ENCODE peak calls at places on chromosome 20, in ten cellular contexts. G is mucosa of descending colon; D is keratinocyte; N is SJSA1; X is psoas muscle; W is HCT116; M is OCI-LY7; E is A549; Y is uterus; B is CD8-positive, alpha-beta T cell. V is an unnamed sample. For H3K4me1, the result is how much of the 10 kb centered on the place peaks cover.

GRCh38 chr20:58127731-58128130 is 100.7 kb downstream of the ANKRD60 start:
- DNase-seq in G (no peak), D (peak), N (peak), X (no peak), W (peak), M (no peak), E (no peak), Y (peak), B (no peak), V (no peak)

GRCh38 chr20:57553376-57554018 is 7.4 kb upstream of the PCK1 start:
- DNase-seq in G (no peak), D (no peak), N (no peak), X (no peak), W (no peak), M (no peak), E (no peak), Y (no peak), B (no peak), V (no peak)

GRCh38 chr20:18090044-18090443 is 32.3 kb upstream of the OVOL2 start:
- DNase-seq in G (no peak), D (no peak), N (no peak), X (no peak), W (no peak), M (no peak), E (no peak), Y (no peak), B (no peak), V (no peak)

GRCh38 chr20:19015890-19016465 is 196.5 kb upstream of the SLC24A3 start:
- DNase-seq in G (no peak), D (no peak), N (no peak), X (peak), W (no peak), M (no peak), E (no peak), Y (no peak), B (no peak), V (no peak)

GRCh38 chr20:48338717-48339116 is 489.1 kb downstream of the PREX1 start:
- DNase-seq in G (no peak), D (no peak), N (no peak), X (no peak), W (no peak), M (no peak), E (no peak), Y (no peak), B (no peak), V (no peak)

GRCh38 chr20:13101276-13101675 is 92.5 kb downstream of the SPTLC3 start:
- DNase-seq in G (no peak), D (no peak), N (no peak), X (no peak), W (no peak), M (no peak), E (no peak), Y (no peak), B (no peak), V (no peak)

GRCh38 chr20:46708172-46708860 is 1.1 kb upstream of the SLC2A10 start:
- DNase-seq in G (no peak), D (no peak), N (no peak), X (no peak), W (no peak), M (no peak), E (no peak), Y (no peak), B (no peak), V (no peak)

GRCh38 chr20:15913661-15914060 is 659.6 kb downstream of the KIF16B start:
- DNase-seq in G (no peak), D (no peak), N (peak), X (no peak), W (no peak), M (no peak), E (no peak), Y (no peak), B (no peak), V (no peak)

GRCh38 chr20:14189794-14190402 is 147.5 kb downstream of the FLRT3 start:
- DNase-seq in G (no peak), D (no peak), N (peak), X (no peak), W (peak), M (peak), E (peak), Y (no peak), B (no peak), V (no peak)

GRCh38 chr20:31577194-31577593 is 27.9 kb upstream of the ID1 start:
- DNase-seq in G (no peak), D (no peak), N (no peak), X (no peak), W (no peak), M (no peak), E (no peak), Y (no peak), B (no peak), V (no peak)

GRCh38 chr20:61733891-61734732 is 331.6 kb downstream of the TAF4 start:
- DNase-seq in G (no peak), D (no peak), N (no peak), X (no peak), W (no peak), M (no peak), E (no peak), Y (no peak), B (no peak), V (no peak)

GRCh38 chr20:19802492-19803158 is 44.6 kb downstream of the RIN2 start:
- DNase-seq in G (no peak), D (no peak), N (no peak), X (no peak), W (peak), M (no peak), E (peak), Y (no peak), B (no peak), V (peak)

GRCh38 chr20:17925300-17925939 is 43.2 kb downstream of the SNX5 start:
- DNase-seq in G (peak), D (no peak), N (no peak), X (no peak), W (no peak), M (no peak), E (no peak), Y (no peak), B (no peak), V (no peak)

GRCh38 chr20:57867807-57868206 is 158.0 kb upstream of the PMEPA1 start:
- DNase-seq in G (no peak), D (no peak), N (no peak), X (no peak), W (no peak), M (no peak), E (no peak), Y (no peak), B (no peak), V (no peak)

GRCh38 chr20:5656136-5656535 is 94.1 kb upstream of the SHLD1 start:
- DNase-seq in G (no peak), D (no peak), N (no peak), X (no peak), W (no peak), M (no peak), E (no peak), Y (no peak), B (no peak), V (no peak)

GRCh38 chr20:5650191-5650691 is 100.0 kb upstream of the SHLD1 start:
- DNase-seq in G (no peak), D (no peak), N (no peak), X (no peak), W (no peak), M (peak), E (no peak), Y (no peak), B (no peak), V (no peak)

GRCh38 chr20:5657190-5657872 is 92.9 kb upstream of the SHLD1 start:
- DNase-seq in G (no peak), D (peak), N (no peak), X (peak), W (no peak), M (no peak), E (peak), Y (peak), B (no peak), V (peak)

GRCh38 chr20:5654557-5654956 is 95.6 kb upstream of the SHLD1 start:
- DNase-seq in G (no peak), D (peak), N (peak), X (no peak), W (no peak), M (no peak), E (peak), Y (no peak), B (no peak), V (no peak)

GRCh38 chr20:5652626-5653573 is 97.3 kb upstream of the SHLD1 start:
- DNase-seq in G (no peak), D (no peak), N (no peak), X (no peak), W (no peak), M (peak), E (peak), Y (no peak), B (no peak), V (no peak)
- H3K4me1 ChIP-seq in G (under half), D (under half), N (under half), X (under half), W (under half), M (half or more), E (half or more), Y (under half), B (under half), V (under half)

GRCh38 chr20:21303061-21303871 is at the start of gene XRN2:
- DNase-seq in G (peak), D (peak), N (peak), X (peak), W (peak), M (peak), E (peak), Y (peak), B (peak), V (peak)
- H3K4me1 ChIP-seq in G (under half), D (under half), N (under half), X (under half), W (under half), M (under half), E (under half), Y (under half), B (under half), V (under half)

GRCh38 chr20:63501818-63502670 is 3.2 kb upstream of the EEF1A2 start:
- DNase-seq in G (peak), D (no peak), N (no peak), X (peak), W (no peak), M (peak), E (no peak), Y (no peak), B (peak), V (no peak)
- H3K4me1 ChIP-seq in G (under half), D (under half), N (under half), X (under half), W (under half), M (under half), E (under half), Y (under half), B (under half), V (under half)

GRCh38 chr20:4950437-4950836 is 50.9 kb downstream of the SLC23A2 start:
- DNase-seq in G (no peak), D (no peak), N (no peak), X (no peak), W (no peak), M (no peak), E (no peak), Y (no peak), B (no peak), V (no peak)

GRCh38 chr20:4952229-4952628 is 49.1 kb downstream of the SLC23A2 start:
- DNase-seq in G (no peak), D (no peak), N (no peak), X (no peak), W (no peak), M (no peak), E (no peak), Y (no peak), B (no peak), V (no peak)

GRCh38 chr20:4951299-4951698 is 50.0 kb downstream of the SLC23A2 start:
- DNase-seq in G (no peak), D (peak), N (peak), X (no peak), W (peak), M (no peak), E (peak), Y (peak), B (no peak), V (no peak)

GRCh38 chr20:4949833-4950178 is 51.5 kb downstream of the SLC23A2 start:
- DNase-seq in G (no peak), D (no peak), N (no peak), X (no peak), W (no peak), M (peak), E (peak), Y (peak), B (no peak), V (no peak)

GRCh38 chr20:4950841-4951240 is 50.5 kb downstream of the SLC23A2 start:
- DNase-seq in G (no peak), D (no peak), N (no peak), X (no peak), W (no peak), M (no peak), E (no peak), Y (no peak), B (no peak), V (no peak)
- H3K4me1 ChIP-seq in G (under half), D (under half), N (under half), X (under half), W (under half), M (under half), E (under half), Y (under half), B (under half), V (under half)

GRCh38 chr20:41047975-41048305 is 19.3 kb downstream of the TOP1 start:
- DNase-seq in G (no peak), D (no peak), N (peak), X (no peak), W (no peak), M (peak), E (no peak), Y (no peak), B (no peak), V (no peak)
- H3K4me1 ChIP-seq in G (half or more), D (half or more), N (under half), X (half or more), W (half or more), M (half or more), E (half or more), Y (under half), B (half or more), V (half or more)

DNA sequence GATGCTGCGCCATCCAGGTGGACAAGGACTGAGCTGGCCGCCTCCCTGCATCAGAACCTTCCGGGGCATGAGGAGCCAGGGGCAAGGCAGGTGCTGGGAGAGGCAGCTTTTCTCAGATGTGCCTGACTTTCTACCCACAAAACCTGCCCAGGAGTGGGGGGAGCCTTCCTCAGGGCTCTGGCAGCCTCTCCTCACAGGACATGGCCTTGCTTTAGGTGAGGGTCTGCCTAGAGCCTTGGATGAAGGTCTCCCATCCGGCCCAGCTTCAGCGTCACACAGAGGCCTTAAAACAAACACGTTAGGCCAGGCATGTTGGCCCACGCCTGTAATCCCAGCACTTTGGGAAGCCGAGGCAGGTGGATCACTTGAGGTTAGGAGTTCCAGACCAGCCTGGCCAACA is 7.4 kb downstream of the BCAS4 start:
- DNase-seq in G (no peak), D (no peak), N (no peak), X (no peak), W (no peak), M (no peak), E (no peak), Y (no peak), B (no peak), V (no peak)
- H3K4me1 ChIP-seq in G (under half), D (under half), N (under half), X (under half), W (under half), M (half or more), E (under half), Y (under half), B (under half), V (under half)

DNA sequence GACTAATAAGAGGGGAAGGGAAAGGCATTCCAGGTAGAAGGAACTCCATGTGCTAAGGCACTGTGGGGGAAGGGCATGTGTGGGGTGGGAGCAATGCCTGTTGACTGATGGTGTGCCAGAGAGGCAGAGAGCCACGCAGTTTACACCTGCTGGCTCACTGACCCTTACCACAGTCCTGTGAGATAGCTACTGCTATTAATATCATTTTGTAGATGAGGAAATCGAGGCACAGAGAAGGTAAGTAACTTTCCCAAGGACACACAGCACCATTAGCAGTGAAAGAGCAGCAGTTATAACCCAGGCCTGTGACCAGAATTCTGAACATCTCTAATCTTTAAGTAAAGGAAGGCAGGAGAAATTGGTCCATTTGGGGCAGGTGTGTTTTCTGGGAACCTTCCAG is 38.8 kb upstream of the B4GALT5 start:
- DNase-seq in G (no peak), D (no peak), N (no peak), X (no peak), W (no peak), M (no peak), E (no peak), Y (no peak), B (no peak), V (no peak)
- H3K4me1 ChIP-seq in G (under half), D (under half), N (under half), X (under half), W (under half), M (under half), E (under half), Y (under half), B (under half), V (under half)

GRCh38 chr20:36482044-36482473 is 59.3 kb upstream of the MYL9 start:
- DNase-seq in G (no peak), D (no peak), N (no peak), X (peak), W (no peak), M (no peak), E (no peak), Y (no peak), B (no peak), V (no peak)
- H3K4me1 ChIP-seq in G (under half), D (under half), N (half or more), X (half or more), W (under half), M (under half), E (under half), Y (under half), B (under half), V (under half)

GRCh38 chr20:62907377-62908317 is 18.7 kb downstream of the DIDO1 start:
- DNase-seq in G (no peak), D (no peak), N (no peak), X (no peak), W (no peak), M (peak), E (no peak), Y (no peak), B (peak), V (no peak)
- H3K4me1 ChIP-seq in G (under half), D (under half), N (under half), X (under half), W (under half), M (under half), E (under half), Y (under half), B (under half), V (under half)

GRCh38 chr20:38445402-38445801 is 10.3 kb upstream of the SNHG17 start:
- DNase-seq in G (no peak), D (no peak), N (no peak), X (no peak), W (no peak), M (no peak), E (no peak), Y (no peak), B (no peak), V (no peak)
- H3K4me1 ChIP-seq in G (under half), D (under half), N (under half), X (under half), W (under half), M (under half), E (under half), Y (under half), B (under half), V (under half)

V was measured in Peyer's patch.